ENCODE peak calls at places on chromosome 18, in ten cellular contexts. O is heart left ventricle, M is stomach, H is AG04450, X is HCT116, L is sigmoid colon, N is prostate gland, J is body of pancreas, V is endodermal cell, I is lower lobe of right lung. F is an unnamed sample.

GRCh38 chr18:36211612-36212065 is 24.3 kb downstream of the MOCOS start:
- DNase-seq in V (no peak), O (no peak), N (no peak), L (no peak), J (no peak), M (no peak), X (no peak), I (no peak), H (no peak), F (no peak)

GRCh38 chr18:30533716-30534115 is 508.8 kb downstream of the DSC3 start:
- DNase-seq in N (no peak), H (no peak), X (no peak), J (no peak), V (no peak), L (no peak), M (no peak), O (no peak), I (no peak), F (no peak)

GRCh38 chr18:80191907-80192652 is 55.2 kb downstream of the PARD6G start:
- DNase-seq in O (no peak), J (no peak), H (no peak), L (no peak), I (no peak), N (no peak), V (no peak), X (no peak), M (no peak), F (no peak)

GRCh38 chr18:48832961-48833700 is 117.6 kb downstream of the SMAD7 start:
- DNase-seq in O (peak), I (peak), V (peak), H (no peak), L (no peak), M (peak), X (peak), J (peak), N (no peak), F (peak)

GRCh38 chr18:77000527-77000926 is 132.1 kb downstream of the MBP start:
- DNase-seq in L (peak), N (peak), M (peak), O (peak), X (no peak), H (no peak), I (peak), J (peak), V (peak), F (peak)

GRCh38 chr18:78781601-78781960 is 198.0 kb upstream of the SALL3 start:
- DNase-seq in J (no peak), I (no peak), V (no peak), M (peak), O (no peak), L (peak), N (no peak), H (no peak), X (no peak), F (no peak)

GRCh38 chr18:48622911-48623431 is 84.1 kb downstream of the CTIF start:
- DNase-seq in V (peak), X (no peak), N (no peak), L (no peak), M (no peak), O (no peak), H (no peak), I (no peak), J (no peak), F (no peak)

GRCh38 chr18:6850396-6850795 is 120.9 kb downstream of the ARHGAP28 start:
- DNase-seq in O (no peak), H (no peak), M (no peak), I (no peak), V (no peak), L (no peak), X (no peak), N (no peak), J (no peak), F (no peak)

GRCh38 chr18:27400001-27400400 is 214.9 kb upstream of the CHST9 start:
- DNase-seq in M (no peak), V (peak), J (no peak), L (no peak), X (no peak), O (no peak), H (no peak), I (no peak), N (no peak), F (peak)

GRCh38 chr18:55968550-55968949 is 380.6 kb upstream of the TCF4 start:
- DNase-seq in I (no peak), V (no peak), L (no peak), O (no peak), N (no peak), H (no peak), M (no peak), J (no peak), X (no peak), F (no peak)

GRCh38 chr18:9958861-9959399 is 45.1 kb downstream of the VAPA start:
- DNase-seq in H (no peak), V (no peak), I (no peak), O (no peak), L (no peak), J (no peak), N (no peak), X (no peak), M (no peak), F (no peak)

GRCh38 chr18:77223653-77224052 is 26.0 kb upstream of the GALR1 start:
- DNase-seq in H (peak), N (no peak), X (no peak), V (no peak), I (no peak), L (no peak), J (no peak), M (no peak), O (no peak), F (no peak)

GRCh38 chr18:22977847-22978701 is 44.9 kb downstream of the RBBP8 start:
- DNase-seq in V (no peak), M (no peak), O (no peak), N (peak), L (no peak), H (peak), X (peak), I (no peak), J (no peak), F (no peak)

GRCh38 chr18:712401-713134 is at the start of gene ENOSF1:
- DNase-seq in X (peak), V (peak), N (peak), L (peak), J (peak), O (peak), H (peak), I (peak), M (peak), F (peak)

GRCh38 chr18:715626-716025 is 3.2 kb upstream of the ENOSF1 start:
- DNase-seq in J (no peak), L (no peak), I (no peak), M (no peak), V (no peak), H (peak), O (no peak), N (no peak), X (no peak), F (no peak)

GRCh38 chr18:711693-712400 is 583 bp downstream of the ENOSF1 start:
- DNase-seq in L (peak), M (peak), H (peak), J (peak), N (peak), V (peak), O (peak), X (peak), I (peak), F (peak)

GRCh38 chr18:713135-713490 is 683 bp upstream of the ENOSF1 start:
- DNase-seq in O (no peak), H (no peak), J (no peak), M (no peak), N (no peak), L (no peak), I (no peak), X (no peak), V (no peak), F (no peak)

GRCh38 chr18:717003-717402 is 4.6 kb upstream of the ENOSF1 start:
- DNase-seq in I (no peak), H (no peak), J (no peak), O (no peak), N (no peak), X (no peak), M (no peak), V (no peak), L (no peak), F (no peak)
- H3K27ac ChIP-seq in I (no peak), H (no peak), J (no peak), O (no peak), N (no peak), X (no peak), M (no peak), V (no peak), L (no peak), F (no peak)

DNA sequence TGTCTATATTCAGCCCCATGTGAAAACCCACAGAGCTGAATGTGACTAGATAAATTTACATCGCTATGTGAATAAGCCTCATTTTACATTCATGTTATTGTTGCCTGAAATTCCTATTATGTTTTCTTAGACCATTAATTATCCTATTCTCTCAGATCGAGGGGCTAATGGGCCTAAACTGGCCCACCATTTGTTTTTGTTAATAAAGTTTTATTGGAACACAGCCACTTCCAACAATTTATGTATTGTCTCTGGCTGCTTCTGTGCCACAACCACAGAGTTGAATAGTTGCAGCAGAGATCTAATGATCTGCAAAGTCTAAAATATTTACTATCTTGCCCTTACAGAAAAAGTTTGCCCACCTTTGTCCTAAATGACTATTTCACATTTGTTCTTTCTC is 61.0 kb downstream of the KLHL14 start:
- DNase-seq in O (no peak), N (no peak), L (no peak), H (no peak), M (no peak), V (no peak), X (no peak), I (no peak), J (no peak), F (no peak)
- H3K27ac ChIP-seq in O (no peak), N (no peak), L (no peak), H (no peak), M (no peak), V (no peak), X (no peak), I (no peak), J (no peak), F (no peak)

GRCh38 chr18:57793630-57793986 is 9.5 kb downstream of the ATP8B1 start:
- DNase-seq in V (peak), J (no peak), I (no peak), N (no peak), L (no peak), O (no peak), M (no peak), X (no peak), H (no peak), F (no peak)
- H3K27ac ChIP-seq in V (no peak), J (peak), I (peak), N (peak), L (peak), O (peak), M (peak), X (no peak), H (peak), F (peak)

DNA sequence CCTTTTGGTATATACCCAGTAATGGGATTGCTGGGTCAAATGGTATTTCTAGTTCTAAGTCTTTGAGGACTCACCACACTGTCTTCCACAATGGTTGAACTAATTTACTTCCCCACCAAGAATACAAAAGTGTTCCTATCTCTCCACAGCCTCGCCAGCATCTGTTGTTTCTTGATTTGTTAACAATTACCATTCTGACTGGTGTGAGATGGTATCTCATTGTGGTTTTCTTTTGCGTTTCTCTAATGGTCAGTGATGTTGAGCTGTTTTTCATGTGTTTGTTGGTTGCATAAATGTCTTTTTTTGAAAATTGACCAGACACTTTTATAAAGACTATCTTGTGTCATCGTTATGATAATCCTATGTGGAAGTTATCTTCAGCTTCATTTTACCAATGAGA is 16.0 kb upstream of the ATP8B1 start:
- DNase-seq in L (no peak), M (no peak), J (no peak), H (no peak), V (no peak), X (no peak), N (no peak), O (no peak), I (no peak), F (no peak)
- H3K27ac ChIP-seq in L (peak), M (peak), J (peak), H (no peak), V (no peak), X (no peak), N (no peak), O (peak), I (no peak), F (peak)

DNA sequence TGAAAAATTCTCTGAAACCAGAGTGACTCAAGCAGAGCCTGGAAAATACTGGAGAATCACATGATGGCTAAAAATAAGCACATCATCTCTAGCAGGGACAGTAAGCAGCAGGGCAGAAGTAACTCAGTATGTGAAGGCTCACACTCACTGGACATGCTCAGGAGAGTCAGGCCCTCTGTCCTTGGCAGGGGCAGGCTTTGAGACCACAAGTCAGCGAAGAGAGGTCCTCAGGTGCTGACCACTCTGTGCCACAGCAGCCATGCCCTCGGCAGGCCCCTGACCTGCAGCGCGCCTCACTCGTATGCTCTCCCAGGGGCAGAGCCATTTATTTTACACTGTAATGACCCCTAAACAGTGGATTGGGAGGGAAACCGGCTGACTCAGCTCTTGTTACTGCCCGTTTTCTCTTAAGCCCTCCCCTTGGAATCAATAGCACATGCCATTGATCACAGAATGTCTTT is 76.8 kb downstream of the MAPRE2 start:
- DNase-seq in J (no peak), H (peak), I (no peak), L (peak), O (peak), N (no peak), V (no peak), M (no peak), X (no peak), F (no peak)
- H3K27ac ChIP-seq in J (no peak), H (peak), I (peak), L (peak), O (peak), N (peak), V (no peak), M (peak), X (no peak), F (peak)

DNA sequence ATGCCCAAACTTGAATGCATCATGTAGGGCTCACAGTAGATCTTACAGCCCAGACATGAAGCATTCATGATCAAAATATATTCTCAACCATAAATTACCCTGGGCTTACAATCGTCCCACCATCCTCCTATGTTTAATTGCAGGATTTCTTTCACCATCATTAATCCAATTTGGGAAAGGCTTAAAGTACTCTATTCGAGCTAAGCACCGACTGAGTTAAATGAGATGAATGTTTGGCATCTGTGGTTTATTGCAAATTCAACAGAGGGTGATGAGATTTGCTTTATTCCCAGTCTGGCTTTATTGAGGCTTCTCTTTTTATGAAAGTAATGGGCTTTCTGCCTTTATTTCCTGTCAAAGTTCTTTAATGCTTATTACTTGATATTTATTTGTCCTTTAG is 159.0 kb downstream of the METTL4 start:
- DNase-seq in O (no peak), I (no peak), V (no peak), X (no peak), J (no peak), M (no peak), N (no peak), H (no peak), L (no peak), F (no peak)
- H3K27ac ChIP-seq in O (no peak), I (no peak), V (no peak), X (no peak), J (no peak), M (no peak), N (no peak), H (no peak), L (no peak), F (no peak)

DNA sequence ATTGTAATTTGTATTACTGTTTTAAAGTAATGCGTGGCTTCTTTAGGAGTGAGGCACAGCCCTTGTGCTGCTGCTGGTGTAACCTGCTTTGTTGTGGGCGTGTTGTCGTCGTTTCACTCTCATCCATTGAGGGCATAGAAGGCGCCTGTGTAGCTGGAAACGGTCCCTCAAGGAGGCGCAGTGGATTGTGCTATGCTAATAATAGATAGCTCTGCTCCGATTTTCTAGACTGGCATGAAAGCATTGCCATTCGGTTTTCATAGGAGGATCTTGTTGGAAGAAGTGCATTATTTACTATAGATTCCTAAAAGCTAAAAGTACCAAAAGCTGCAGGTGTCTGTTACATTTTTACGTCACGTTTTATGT is 17.9 kb downstream of the RAB12 start:
- DNase-seq in N (no peak), M (no peak), O (peak), I (no peak), V (no peak), H (no peak), J (no peak), L (no peak), X (no peak), F (no peak)
- H3K27ac ChIP-seq in N (no peak), M (no peak), O (peak), I (no peak), V (no peak), H (no peak), J (no peak), L (no peak), X (no peak), F (no peak)

GRCh38 chr18:40874233-40874632 is 1080.8 kb upstream of the PIK3C3 start:
- DNase-seq in V (no peak), O (no peak), J (no peak), H (peak), I (no peak), X (no peak), L (no peak), M (no peak), N (no peak), F (no peak)

GRCh38 chr18:40875101-40875500 is 1079.9 kb upstream of the PIK3C3 start:
- DNase-seq in H (no peak), I (no peak), J (no peak), O (no peak), M (no peak), V (no peak), X (no peak), L (no peak), N (no peak), F (no peak)

GRCh38 chr18:40882468-40882867 is 1072.6 kb upstream of the PIK3C3 start:
- DNase-seq in J (no peak), O (no peak), L (no peak), N (no peak), V (no peak), M (no peak), I (no peak), X (no peak), H (no peak), F (no peak)

GRCh38 chr18:40878371-40878770 is 1076.7 kb upstream of the PIK3C3 start:
- DNase-seq in V (peak), H (no peak), O (no peak), I (no peak), L (no peak), X (no peak), M (no peak), N (no peak), J (no peak), F (no peak)

GRCh38 chr18:40877096-40877495 is 1077.9 kb upstream of the PIK3C3 start:
- DNase-seq in H (peak), I (no peak), J (no peak), M (no peak), N (no peak), O (no peak), L (no peak), X (no peak), V (no peak), F (no peak)
- H3K27ac ChIP-seq in H (peak), I (no peak), J (no peak), M (no peak), N (no peak), O (no peak), L (no peak), X (no peak), V (no peak), F (no peak)

DNA sequence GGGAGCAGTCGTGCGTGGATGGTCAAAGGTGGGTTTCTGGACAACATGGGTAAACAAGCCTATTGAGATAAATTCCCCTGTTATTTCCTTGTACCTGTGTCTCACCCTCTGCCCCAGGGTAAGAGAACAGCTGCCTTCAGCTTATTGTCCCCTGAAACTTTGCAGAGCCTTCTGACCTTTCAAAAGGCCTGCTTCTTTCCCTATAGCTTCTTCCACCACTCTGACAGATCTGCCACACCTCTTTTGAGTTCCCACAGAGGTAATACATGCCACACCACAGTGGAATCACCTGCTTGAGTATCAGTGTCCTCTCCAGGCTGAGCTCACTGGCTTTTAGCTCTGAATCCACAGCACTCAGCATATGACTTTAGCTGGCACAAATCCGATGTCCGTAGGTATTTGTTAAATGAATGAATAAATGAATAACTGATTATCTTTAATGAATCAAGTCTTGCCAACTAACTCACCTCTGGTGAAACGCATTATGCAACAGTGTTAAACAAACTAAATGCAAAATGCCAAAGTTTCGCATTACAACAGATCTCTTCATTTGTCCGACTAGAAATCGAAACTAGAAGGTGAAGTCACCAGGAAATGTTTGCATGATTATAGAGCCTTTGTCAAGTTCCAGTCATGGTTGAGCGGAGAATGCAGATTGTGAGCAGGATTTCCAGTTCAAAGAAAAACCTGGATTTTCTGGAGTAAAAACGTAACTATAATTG is 16.3 kb downstream of the DYNAP start:
- DNase-seq in H (no peak), O (no peak), N (peak), J (peak), I (no peak), L (no peak), V (peak), M (peak), X (no peak), F (no peak)
- H3K27ac ChIP-seq in H (no peak), O (no peak), N (peak), J (peak), I (peak), L (no peak), V (no peak), M (peak), X (no peak), F (peak)

F was measured in left lung.